ENCODE peak calls at places on chromosomes 2 and 18, in four cellular contexts. R is K562, J is endothelial cell, E is progenitor cell of endocrine pancreas. I is an unnamed sample.

GRCh38 chr2:143934913-143935310 is 585.0 kb downstream of the ZEB2 start:
- DNase-seq in J (no peak), E (no peak), R (no peak), I (no peak)

GRCh38 chr2:185644828-185645227 is 93.8 kb upstream of the FSIP2 start:
- DNase-seq in R (no peak), E (no peak), J (no peak), I (no peak)

GRCh38 chr2:159249955-159250723 is 36.4 kb downstream of the WDSUB1 start:
- DNase-seq in R (no peak), J (no peak), E (no peak), I (no peak)

GRCh38 chr2:127384529-127384928 is 3.2 kb downstream of the MAP3K2 start:
- DNase-seq in J (no peak), E (no peak), R (no peak), I (no peak)

GRCh38 chr2:64101141-64101591 is 43.1 kb downstream of the PELI1 start:
- DNase-seq in E (no peak), J (no peak), R (no peak), I (no peak)

GRCh38 chr2:150438654-150439053 is 48.8 kb downstream of the RND3 start:
- DNase-seq in J (no peak), E (no peak), R (no peak), I (no peak)

GRCh38 chr2:70705160-70705850 is 62.7 kb downstream of the ADD2 start:
- DNase-seq in J (no peak), R (no peak), E (no peak), I (no peak)

GRCh38 chr2:160157861-160158813 is 41.9 kb downstream of the ITGB6 start:
- DNase-seq in J (no peak), E (no peak), R (peak), I (no peak)

GRCh38 chr18:59898093-59898492 is 1.7 kb upstream of the PMAIP1 start:
- DNase-seq in R (no peak), E (no peak), J (no peak), I (no peak)

GRCh38 chr2:239204143-239204875 is 196.5 kb downstream of the HDAC4 start:
- DNase-seq in J (no peak), E (no peak), R (no peak), I (no peak)

GRCh38 chr2:55862673-55863390 is 60.8 kb downstream of the EFEMP1 start:
- DNase-seq in E (no peak), R (peak), J (no peak), I (no peak)

GRCh38 chr18:57440331-57441101 is 5.3 kb downstream of the ONECUT2 start:
- DNase-seq in J (peak), E (peak), R (no peak), I (no peak)

GRCh38 chr2:11493282-11493681 is 27.3 kb upstream of the E2F6 start:
- DNase-seq in E (no peak), R (no peak), J (no peak), I (no peak)

GRCh38 chr2:112138143-112139032 is at the start of gene FBLN7:
- DNase-seq in R (no peak), E (peak), J (no peak), I (no peak)

GRCh38 chr2:207768891-207769596 is 662 bp downstream of the FZD5 start:
- DNase-seq in E (no peak), J (peak), R (peak), I (peak)

GRCh38 chr2:44100351-44100750 is 68.3 kb upstream of the PPM1B start:
- DNase-seq in J (no peak), R (peak), E (no peak), I (no peak)

GRCh38 chr2:39216495-39217191 is 27.1 kb downstream of the CDKL4 start:
- DNase-seq in J (no peak), R (no peak), E (no peak), I (no peak)

GRCh38 chr2:174117951-174118930 is 130.1 kb downstream of the OLA1 start:
- DNase-seq in J (no peak), E (no peak), R (no peak), I (no peak)

GRCh38 chr2:69143726-69144360 is 130.9 kb downstream of the ANTXR1 start:
- DNase-seq in E (no peak), R (no peak), J (no peak), I (no peak)

GRCh38 chr2:145652992-145653545 is 1133.2 kb upstream of the ZEB2 start:
- DNase-seq in R (no peak), J (no peak), E (no peak), I (no peak)

GRCh38 chr2:62055724-62056336 is 140.1 kb upstream of the B3GNT2 start:
- DNase-seq in J (no peak), R (no peak), E (no peak), I (no peak)

GRCh38 chr2:219644801-219645480 is 17.5 kb downstream of the SLC4A3 start:
- DNase-seq in J (no peak), E (no peak), R (no peak), I (no peak)

GRCh38 chr18:12744103-12744502 is 41.3 kb downstream of the PSMG2 start:
- DNase-seq in J (no peak), R (peak), E (no peak), I (no peak)

GRCh38 chr2:207792244-207792785 is 22.6 kb upstream of the FZD5 start:
- DNase-seq in R (peak), J (no peak), E (no peak), I (no peak)

GRCh38 chr18:65606551-65607130 is 144.2 kb upstream of the CDH7 start:
- DNase-seq in J (no peak), E (no peak), R (no peak), I (no peak)

GRCh38 chr2:138035597-138036217 is 71.4 kb downstream of the HNMT start:
- DNase-seq in J (no peak), E (no peak), R (no peak), I (no peak)

GRCh38 chr2:176140520-176141317 is 10.6 kb upstream of the HOXD4 start:
- DNase-seq in R (peak), E (peak), J (peak), I (peak)

GRCh38 chr2:66929632-66930385 is 467.3 kb upstream of the ETAA1 start:
- DNase-seq in E (no peak), R (no peak), J (no peak), I (no peak)

GRCh38 chr2:25700221-25700660 is 26.9 kb upstream of the DTNB start:
- DNase-seq in R (peak), J (no peak), E (no peak), I (no peak)

GRCh38 chr2:159119652-159120257 is 151.3 kb downstream of the TANC1 start:
- DNase-seq in R (peak), J (no peak), E (no peak), I (no peak)

DNA sequence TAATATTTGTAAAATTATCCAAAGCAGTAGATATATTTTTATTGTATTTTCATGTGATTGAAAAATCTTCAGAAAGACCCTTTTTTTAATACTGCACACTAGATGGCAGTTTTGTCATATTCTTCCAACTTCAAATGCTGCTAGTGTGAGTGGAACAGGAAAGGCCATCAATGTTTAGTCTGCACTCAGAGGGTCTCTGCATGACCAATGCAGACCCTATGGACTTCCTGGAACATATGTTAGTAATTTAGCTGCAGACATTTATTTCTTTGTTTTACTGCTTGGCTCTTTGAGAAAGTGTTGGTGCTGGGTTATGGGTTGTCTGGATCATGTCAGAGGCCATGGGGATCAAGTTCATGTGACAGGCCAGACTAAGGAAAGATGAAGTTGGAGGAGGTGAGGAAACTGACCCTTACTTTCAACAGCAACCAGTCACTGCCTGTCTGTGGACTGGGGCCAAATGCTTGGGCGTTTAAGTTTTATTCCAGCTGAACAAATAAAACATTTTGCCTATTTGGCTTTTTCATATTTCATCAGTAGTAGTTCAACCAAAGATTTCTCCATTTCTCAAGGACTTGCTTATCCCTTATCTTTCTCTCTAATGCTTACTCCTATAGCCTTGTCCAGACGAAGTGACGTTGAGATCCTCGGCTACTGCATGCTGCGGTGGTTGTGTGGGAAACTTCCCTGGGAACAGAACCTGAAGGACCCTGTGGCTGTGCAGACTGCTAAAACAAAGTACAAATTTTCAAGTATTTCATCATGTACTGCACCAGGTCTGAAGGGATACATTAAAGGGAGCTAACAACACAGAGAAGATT is 84.8 kb downstream of the VRK2 start:
- DNase-seq in R (no peak), J (no peak), E (no peak), I (no peak)
- TF ChIP-seq CTCF in R (no peak), J (no peak), E (peak), I (no peak)

GRCh38 chr2:9139491-9140443 is 66.8 kb upstream of the ASAP2 start:
- DNase-seq in R (peak), J (peak), E (peak), I (peak)
- TF ChIP-seq CTCF in R (peak), J (peak), E (peak), I (peak)

GRCh38 chr2:27441958-27442281 is 261 bp upstream of the KRTCAP3 start:
- DNase-seq in E (no peak), R (no peak), J (no peak), I (no peak)

GRCh38 chr2:27445155-27445554 is 3.0 kb downstream of the KRTCAP3 start:
- DNase-seq in R (no peak), E (no peak), J (no peak), I (no peak)

GRCh38 chr2:27441226-27441926 is 805 bp upstream of the KRTCAP3 start:
- DNase-seq in E (no peak), R (peak), J (no peak), I (no peak)

GRCh38 chr2:27442981-27443323 is 771 bp downstream of the KRTCAP3 start:
- DNase-seq in E (no peak), R (no peak), J (no peak), I (no peak)

DNA sequence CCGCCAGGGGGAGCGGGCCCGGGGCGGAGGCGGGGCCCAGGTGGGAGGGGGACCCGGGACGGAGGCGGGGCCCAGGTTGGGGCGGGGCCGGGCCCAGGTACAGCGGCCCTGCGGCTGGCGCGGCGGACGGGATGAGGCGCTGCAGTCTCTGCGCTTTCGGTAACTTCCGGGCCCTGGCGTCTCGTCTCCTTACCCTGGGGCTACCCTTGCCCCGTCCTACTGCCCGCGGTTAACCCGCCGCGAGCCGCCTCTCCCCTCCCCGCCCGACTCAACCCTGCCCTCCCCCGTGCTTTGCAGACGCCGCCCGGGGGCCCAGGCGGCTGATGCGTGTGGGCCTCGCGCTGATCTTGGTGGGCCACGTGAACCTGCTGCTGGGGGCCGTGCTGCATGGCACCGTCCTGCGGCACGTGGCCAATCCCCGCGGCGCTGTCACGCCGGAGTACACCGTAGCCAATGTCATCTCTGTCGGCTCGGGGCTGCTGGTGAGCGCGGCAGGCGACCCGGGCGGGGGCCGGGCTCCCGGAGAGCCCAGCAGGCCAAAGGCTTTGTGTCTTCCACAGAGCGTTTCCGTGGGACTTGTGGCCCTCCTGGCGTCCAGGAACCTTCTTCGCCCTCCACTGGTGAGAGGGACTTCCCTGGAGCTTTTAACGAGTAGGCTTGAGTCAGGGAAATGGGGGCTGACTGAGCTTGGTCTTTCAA is at the start of gene KRTCAP3:
- DNase-seq in E (peak), J (peak), R (no peak), I (peak)
- TF ChIP-seq CTCF in E (peak), J (no peak), R (no peak), I (no peak)

GRCh38 chr2:120326048-120326447 is 19.9 kb upstream of the INHBB start:
- DNase-seq in R (no peak), E (no peak), J (no peak), I (no peak)
- TF ChIP-seq CTCF in R (no peak), E (no peak), J (no peak), I (no peak)